ENCODE peak calls at places on chromosomes 7 and 10, in four cellular contexts. One of them, this sample, is unnamed.

GRCh38 chr10:78779339-78779955 is 289.3 kb upstream of the ZMIZ1 start:
- DNase-seq in tibial nerve: no peak
- DNase-seq in IMR-90: no peak
- DNase-seq in heart left ventricle: no peak
- DNase-seq in this sample: no peak

GRCh38 chr10:19762026-19762425 is 54.2 kb upstream of the PLXDC2 start:
- DNase-seq in tibial nerve: no peak
- DNase-seq in IMR-90: no peak
- DNase-seq in heart left ventricle: no peak
- DNase-seq in this sample: no peak

GRCh38 chr10:106440355-106440754 is 724.2 kb downstream of the SORCS1 start:
- DNase-seq in tibial nerve: no peak
- DNase-seq in IMR-90: peak
- DNase-seq in heart left ventricle: no peak
- DNase-seq in this sample: no peak

GRCh38 chr10:114068054-114068707 is 24.5 kb downstream of the ADRB1 start:
- DNase-seq in tibial nerve: no peak
- DNase-seq in IMR-90: no peak
- DNase-seq in heart left ventricle: peak
- DNase-seq in this sample: no peak

GRCh38 chr7:131633342-131633843 is 77.0 kb upstream of the PODXL start:
- DNase-seq in tibial nerve: no peak
- DNase-seq in IMR-90: peak
- DNase-seq in heart left ventricle: no peak
- DNase-seq in this sample: peak

GRCh38 chr10:43218206-43218950 is 48.5 kb downstream of the RASGEF1A start:
- DNase-seq in tibial nerve: no peak
- DNase-seq in IMR-90: no peak
- DNase-seq in heart left ventricle: peak
- DNase-seq in this sample: no peak

GRCh38 chr10:69088801-69089501 is 1.0 kb downstream of the SRGN start:
- DNase-seq in tibial nerve: no peak
- DNase-seq in IMR-90: peak
- DNase-seq in heart left ventricle: no peak
- DNase-seq in this sample: no peak

GRCh38 chr10:14860782-14861181 is 17.9 kb upstream of the SUV39H2 start:
- DNase-seq in tibial nerve: no peak
- DNase-seq in IMR-90: no peak
- DNase-seq in heart left ventricle: no peak
- DNase-seq in this sample: no peak

GRCh38 chr7:139626817-139627216 is 103.3 kb downstream of the CLEC2L start:
- DNase-seq in tibial nerve: no peak
- DNase-seq in IMR-90: no peak
- DNase-seq in heart left ventricle: no peak
- DNase-seq in this sample: no peak

GRCh38 chr10:33136781-33137180 is 178.8 kb upstream of the ITGB1 start:
- DNase-seq in tibial nerve: no peak
- DNase-seq in IMR-90: peak
- DNase-seq in heart left ventricle: no peak
- DNase-seq in this sample: no peak

GRCh38 chr7:128827971-128828711 is 2.1 kb upstream of the FLNC start:
- DNase-seq in tibial nerve: no peak
- DNase-seq in IMR-90: peak
- DNase-seq in heart left ventricle: peak
- DNase-seq in this sample: no peak

GRCh38 chr10:98193030-98193429 is 58.6 kb downstream of the R3HCC1L start:
- DNase-seq in tibial nerve: no peak
- DNase-seq in IMR-90: no peak
- DNase-seq in heart left ventricle: no peak
- DNase-seq in this sample: no peak

GRCh38 chr10:51804861-51805260 is 105.5 kb upstream of the CSTF2T start:
- DNase-seq in tibial nerve: no peak
- DNase-seq in IMR-90: peak
- DNase-seq in heart left ventricle: no peak
- DNase-seq in this sample: no peak

GRCh38 chr10:6109444-6109775 is 20.6 kb downstream of the RBM17 start:
- DNase-seq in tibial nerve: no peak
- DNase-seq in IMR-90: no peak
- DNase-seq in heart left ventricle: no peak
- DNase-seq in this sample: no peak

GRCh38 chr10:113071446-113071845 is 121.4 kb downstream of the TCF7L2 start:
- DNase-seq in tibial nerve: no peak
- DNase-seq in IMR-90: peak
- DNase-seq in heart left ventricle: peak
- DNase-seq in this sample: peak

GRCh38 chr10:73894245-73894971 is 16.5 kb upstream of the PLAU start:
- DNase-seq in tibial nerve: no peak
- DNase-seq in IMR-90: peak
- DNase-seq in heart left ventricle: no peak
- DNase-seq in this sample: no peak

GRCh38 chr7:66683770-66684123 is 55.1 kb downstream of the KCTD7 start:
- DNase-seq in tibial nerve: no peak
- DNase-seq in IMR-90: no peak
- DNase-seq in heart left ventricle: no peak
- DNase-seq in this sample: no peak

GRCh38 chr7:91182819-91183405 is 81.3 kb upstream of the FZD1 start:
- DNase-seq in tibial nerve: no peak
- DNase-seq in IMR-90: peak
- DNase-seq in heart left ventricle: no peak
- DNase-seq in this sample: no peak

GRCh38 chr7:129493555-129493954 is 8.8 kb upstream of the SMKR1 start:
- DNase-seq in tibial nerve: no peak
- DNase-seq in IMR-90: peak
- DNase-seq in heart left ventricle: no peak
- DNase-seq in this sample: no peak

GRCh38 chr7:43198599-43199090 is 86.2 kb downstream of the HECW1 start:
- DNase-seq in tibial nerve: no peak
- DNase-seq in IMR-90: no peak
- DNase-seq in heart left ventricle: no peak
- DNase-seq in this sample: no peak

GRCh38 chr10:47318706-47319105 is 3.5 kb upstream of the GDF2 start:
- DNase-seq in tibial nerve: no peak
- DNase-seq in IMR-90: no peak
- DNase-seq in heart left ventricle: no peak
- DNase-seq in this sample: no peak

GRCh38 chr10:45557275-45557905 is 115.2 kb downstream of the ZFAND4 start:
- DNase-seq in tibial nerve: no peak
- DNase-seq in IMR-90: no peak
- DNase-seq in heart left ventricle: no peak
- DNase-seq in this sample: no peak

GRCh38 chr7:232571-233455 is 40.4 kb downstream of the FAM20C start:
- DNase-seq in tibial nerve: no peak
- DNase-seq in IMR-90: peak
- DNase-seq in heart left ventricle: no peak
- DNase-seq in this sample: no peak

GRCh38 chr7:101702362-101702850 is 73.3 kb upstream of the MYL10 start:
- DNase-seq in tibial nerve: no peak
- DNase-seq in IMR-90: no peak
- DNase-seq in heart left ventricle: no peak
- DNase-seq in this sample: no peak

GRCh38 chr10:36256905-36257304 is 614.8 kb upstream of the FZD8 start:
- DNase-seq in tibial nerve: no peak
- DNase-seq in IMR-90: peak
- DNase-seq in heart left ventricle: no peak
- DNase-seq in this sample: no peak

GRCh38 chr10:68253356-68253755 is 21.4 kb upstream of the ATOH7 start:
- DNase-seq in tibial nerve: no peak
- DNase-seq in IMR-90: no peak
- DNase-seq in heart left ventricle: no peak
- DNase-seq in this sample: no peak

GRCh38 chr7:77537136-77537594 is at the start of gene PTPN12:
- DNase-seq in tibial nerve: peak
- DNase-seq in IMR-90: no peak
- DNase-seq in heart left ventricle: no peak
- DNase-seq in this sample: no peak

GRCh38 chr7:77538186-77538907 is 1.3 kb downstream of the PTPN12 start:
- DNase-seq in tibial nerve: peak
- DNase-seq in IMR-90: peak
- DNase-seq in heart left ventricle: peak
- DNase-seq in this sample: peak

GRCh38 chr7:77538908-77539212 is 1.8 kb downstream of the PTPN12 start:
- DNase-seq in tibial nerve: no peak
- DNase-seq in IMR-90: no peak
- DNase-seq in heart left ventricle: no peak
- DNase-seq in this sample: no peak

GRCh38 chr7:77536413-77537135 is 521 bp upstream of the PTPN12 start:
- DNase-seq in tibial nerve: peak
- DNase-seq in IMR-90: peak
- DNase-seq in heart left ventricle: peak
- DNase-seq in this sample: peak

GRCh38 chr7:77537595-77538185 is 595 bp downstream of the PTPN12 start:
- DNase-seq in tibial nerve: no peak
- DNase-seq in IMR-90: no peak
- DNase-seq in heart left ventricle: no peak
- DNase-seq in this sample: peak
- TF ChIP-seq POLR2A in tibial nerve: no peak
- TF ChIP-seq POLR2A in IMR-90: peak
- TF ChIP-seq POLR2A in heart left ventricle: no peak
- TF ChIP-seq POLR2A in this sample: peak

GRCh38 chr10:13346912-13347234 is 1.2 kb downstream of the SEPHS1 start:
- DNase-seq in tibial nerve: no peak
- DNase-seq in IMR-90: no peak
- DNase-seq in heart left ventricle: no peak
- DNase-seq in this sample: no peak

GRCh38 chr10:13348216-13349017 is at the start of gene SEPHS1:
- DNase-seq in tibial nerve: peak
- DNase-seq in IMR-90: peak
- DNase-seq in heart left ventricle: peak
- DNase-seq in this sample: peak

GRCh38 chr10:13349776-13350274 is 1.7 kb upstream of the SEPHS1 start:
- DNase-seq in tibial nerve: peak
- DNase-seq in IMR-90: peak
- DNase-seq in heart left ventricle: peak
- DNase-seq in this sample: peak

GRCh38 chr10:13346280-13346819 is 1.7 kb downstream of the SEPHS1 start:
- DNase-seq in tibial nerve: no peak
- DNase-seq in IMR-90: peak
- DNase-seq in heart left ventricle: peak
- DNase-seq in this sample: peak

GRCh38 chr10:13347235-13348156 is 597 bp downstream of the SEPHS1 start:
- DNase-seq in tibial nerve: peak
- DNase-seq in IMR-90: peak
- DNase-seq in heart left ventricle: peak
- DNase-seq in this sample: peak
- TF ChIP-seq POLR2A in tibial nerve: no peak
- TF ChIP-seq POLR2A in IMR-90: no peak
- TF ChIP-seq POLR2A in heart left ventricle: no peak
- TF ChIP-seq POLR2A in this sample: no peak

DNA sequence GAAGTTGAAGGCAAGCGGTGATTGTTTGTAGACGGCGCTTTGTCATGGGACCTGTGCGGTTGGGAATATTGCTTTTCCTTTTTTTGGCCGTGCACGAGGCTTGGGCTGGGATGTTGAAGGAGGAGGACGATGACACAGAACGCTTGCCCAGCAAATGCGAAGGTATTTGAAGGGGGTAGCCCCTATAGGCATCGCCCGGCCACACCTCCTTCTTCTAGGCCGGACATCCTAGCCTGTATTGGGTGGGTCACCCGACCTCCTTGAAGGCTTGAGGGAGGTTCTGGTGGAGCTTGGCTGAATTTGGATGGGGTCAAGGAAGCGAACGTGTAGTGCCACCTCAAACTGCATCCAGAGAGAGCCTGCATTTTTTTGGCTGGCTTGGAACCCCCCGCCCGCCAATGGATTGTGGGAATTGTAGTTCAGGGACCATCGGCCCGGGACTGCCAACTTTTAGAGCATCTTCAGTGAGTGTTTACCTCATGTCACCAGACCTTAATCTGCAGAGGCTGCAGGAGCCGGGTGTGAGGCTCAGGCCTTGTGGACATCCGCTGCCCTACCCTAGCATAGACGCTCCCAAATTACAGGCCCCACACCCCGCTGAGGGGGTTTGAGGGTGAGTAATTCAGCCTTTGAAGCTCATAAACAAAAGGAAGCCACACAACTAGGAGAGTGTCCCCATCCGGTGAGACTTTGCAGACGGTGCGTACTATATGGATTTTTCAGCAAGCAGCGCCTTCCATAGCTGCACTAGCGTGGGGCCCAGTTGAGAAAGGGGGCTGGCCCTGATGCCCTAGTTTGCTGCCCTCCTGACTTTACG is 475 bp downstream of the CNPY4 start:
- DNase-seq in tibial nerve: peak
- DNase-seq in IMR-90: peak
- DNase-seq in heart left ventricle: peak
- DNase-seq in this sample: peak
- TF ChIP-seq POLR2A in tibial nerve: no peak
- TF ChIP-seq POLR2A in IMR-90: no peak
- TF ChIP-seq POLR2A in heart left ventricle: no peak
- TF ChIP-seq POLR2A in this sample: no peak

GRCh38 chr10:102460836-102461186 is 9.5 kb upstream of the C10orf95 start:
- DNase-seq in tibial nerve: no peak
- DNase-seq in IMR-90: no peak
- DNase-seq in heart left ventricle: no peak
- DNase-seq in this sample: no peak

GRCh38 chr10:102462512-102463054 is 11.2 kb upstream of the C10orf95 start:
- DNase-seq in tibial nerve: no peak
- DNase-seq in IMR-90: no peak
- DNase-seq in heart left ventricle: no peak
- DNase-seq in this sample: no peak

GRCh38 chr10:102457591-102458150 is 6.3 kb upstream of the C10orf95 start:
- DNase-seq in tibial nerve: no peak
- DNase-seq in IMR-90: no peak
- DNase-seq in heart left ventricle: no peak
- DNase-seq in this sample: no peak

GRCh38 chr10:102463983-102464382 is 12.6 kb upstream of the C10orf95 start:
- DNase-seq in tibial nerve: no peak
- DNase-seq in IMR-90: no peak
- DNase-seq in heart left ventricle: no peak
- DNase-seq in this sample: no peak

DNA sequence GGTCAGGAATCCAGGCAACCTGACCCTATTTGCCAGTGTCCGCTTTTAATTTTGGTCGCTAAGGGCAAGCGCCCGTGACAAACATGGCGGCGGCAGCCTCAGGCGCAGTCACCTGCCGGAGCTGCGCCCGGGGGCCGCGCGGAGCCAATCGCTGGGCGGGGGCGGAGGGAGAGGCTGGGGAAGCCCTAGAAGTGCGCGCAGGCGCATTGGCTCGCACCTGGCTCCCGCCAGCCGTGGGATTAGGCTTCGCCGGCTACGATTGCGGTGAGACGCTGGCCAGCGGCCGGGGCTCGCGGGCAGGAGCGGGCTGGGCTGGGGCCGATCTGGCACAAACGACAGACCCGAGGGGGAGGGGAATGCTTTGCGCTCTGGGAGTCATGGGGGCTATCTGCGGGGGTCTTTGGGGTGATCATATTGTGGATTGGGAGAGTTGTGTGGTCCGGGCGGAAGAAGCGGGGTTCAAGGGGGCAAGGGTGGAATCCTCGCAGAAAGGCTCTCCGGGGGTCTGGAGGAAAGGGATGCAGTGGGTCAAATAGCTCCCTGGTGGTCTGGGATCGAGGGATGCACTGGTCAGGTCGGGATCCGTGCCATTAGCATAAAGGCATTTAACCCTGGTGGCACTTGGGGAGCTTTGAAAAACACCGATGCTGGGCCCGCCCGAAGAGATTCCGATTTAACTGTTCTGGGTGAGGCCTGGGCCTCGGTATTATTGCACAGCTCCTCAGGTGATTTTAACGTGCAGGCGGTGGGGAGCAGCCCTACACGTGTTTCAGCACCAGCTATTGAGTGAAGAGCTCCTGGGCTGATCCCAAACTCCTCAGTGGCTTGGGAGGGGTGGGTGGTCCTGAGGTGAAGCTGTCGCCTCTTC is 10.1 kb upstream of the C10orf95 start:
- DNase-seq in tibial nerve: peak
- DNase-seq in IMR-90: peak
- DNase-seq in heart left ventricle: peak
- DNase-seq in this sample: peak
- TF ChIP-seq POLR2A in tibial nerve: no peak
- TF ChIP-seq POLR2A in IMR-90: no peak
- TF ChIP-seq POLR2A in heart left ventricle: no peak
- TF ChIP-seq POLR2A in this sample: peak

This sample was measured in uterus.